ENCODE peak calls at places on chromosomes 3 and 15, in seven cellular contexts. One of them, this sample, is unnamed.

GRCh38 chr3:72100062-72100511 is 315.1 kb upstream of the PROK2 start:
- DNase-seq in GM12878: no peak
- DNase-seq in SK-N-SH: peak
- DNase-seq in HepG2: no peak
- DNase-seq in H1: no peak
- DNase-seq in HCT116: no peak
- DNase-seq in K562: no peak
- DNase-seq in this sample: no peak

GRCh38 chr15:96160269-96160668 is 170.2 kb upstream of the NR2F2 start:
- DNase-seq in H1: no peak
- DNase-seq in HCT116: no peak
- DNase-seq in SK-N-SH: no peak
- DNase-seq in HepG2: no peak
- DNase-seq in GM12878: no peak
- DNase-seq in K562: no peak
- DNase-seq in this sample: peak

GRCh38 chr3:61727435-61727834 is 166.1 kb downstream of the PTPRG start:
- DNase-seq in K562: no peak
- DNase-seq in SK-N-SH: no peak
- DNase-seq in HCT116: no peak
- DNase-seq in HepG2: no peak
- DNase-seq in GM12878: no peak
- DNase-seq in H1: no peak
- DNase-seq in this sample: no peak

GRCh38 chr3:22474706-22475470 is 723.9 kb upstream of the ZNF385D start:
- DNase-seq in HCT116: no peak
- DNase-seq in GM12878: no peak
- DNase-seq in HepG2: no peak
- DNase-seq in H1: no peak
- DNase-seq in SK-N-SH: no peak
- DNase-seq in K562: no peak
- DNase-seq in this sample: no peak

GRCh38 chr15:59105839-59106238 is 893 bp downstream of the CCNB2 start:
- DNase-seq in HCT116: no peak
- DNase-seq in GM12878: no peak
- DNase-seq in HepG2: no peak
- DNase-seq in K562: peak
- DNase-seq in H1: no peak
- DNase-seq in SK-N-SH: peak
- DNase-seq in this sample: no peak

GRCh38 chr3:158912621-158913020 is 110.8 kb downstream of the MFSD1 start:
- DNase-seq in H1: no peak
- DNase-seq in K562: no peak
- DNase-seq in GM12878: no peak
- DNase-seq in HCT116: no peak
- DNase-seq in SK-N-SH: no peak
- DNase-seq in HepG2: no peak
- DNase-seq in this sample: no peak

GRCh38 chr3:56196700-56197099 is 271.6 kb downstream of the ERC2 start:
- DNase-seq in K562: no peak
- DNase-seq in H1: no peak
- DNase-seq in SK-N-SH: no peak
- DNase-seq in GM12878: no peak
- DNase-seq in HCT116: no peak
- DNase-seq in HepG2: no peak
- DNase-seq in this sample: no peak

GRCh38 chr3:185739264-185739701 is 85.6 kb downstream of the IGF2BP2 start:
- DNase-seq in HepG2: no peak
- DNase-seq in H1: no peak
- DNase-seq in SK-N-SH: no peak
- DNase-seq in GM12878: no peak
- DNase-seq in HCT116: no peak
- DNase-seq in K562: no peak
- DNase-seq in this sample: no peak

GRCh38 chr3:41569632-41570338 is 370.5 kb downstream of the CTNNB1 start:
- DNase-seq in K562: no peak
- DNase-seq in GM12878: no peak
- DNase-seq in HepG2: no peak
- DNase-seq in H1: no peak
- DNase-seq in HCT116: peak
- DNase-seq in SK-N-SH: no peak
- DNase-seq in this sample: no peak

GRCh38 chr3:195204360-195205166 is 66.4 kb downstream of the XXYLT1 start:
- DNase-seq in K562: no peak
- DNase-seq in SK-N-SH: peak
- DNase-seq in HCT116: no peak
- DNase-seq in HepG2: no peak
- DNase-seq in H1: no peak
- DNase-seq in GM12878: peak
- DNase-seq in this sample: peak

GRCh38 chr3:58874795-58875194 is 175.0 kb downstream of the CFAP20DC start:
- DNase-seq in SK-N-SH: no peak
- DNase-seq in H1: no peak
- DNase-seq in K562: no peak
- DNase-seq in GM12878: peak
- DNase-seq in HepG2: no peak
- DNase-seq in HCT116: peak
- DNase-seq in this sample: no peak

GRCh38 chr3:14483286-14483685 is 56.9 kb downstream of the GRIP2 start:
- DNase-seq in GM12878: no peak
- DNase-seq in K562: no peak
- DNase-seq in HCT116: no peak
- DNase-seq in HepG2: no peak
- DNase-seq in H1: no peak
- DNase-seq in SK-N-SH: no peak
- DNase-seq in this sample: no peak

GRCh38 chr3:37074178-37074577 is 80.9 kb downstream of the MLH1 start:
- DNase-seq in SK-N-SH: no peak
- DNase-seq in GM12878: no peak
- DNase-seq in HCT116: no peak
- DNase-seq in HepG2: no peak
- DNase-seq in H1: no peak
- DNase-seq in K562: no peak
- DNase-seq in this sample: no peak

GRCh38 chr3:153029350-153029749 is 132.7 kb upstream of the RAP2B start:
- DNase-seq in H1: no peak
- DNase-seq in HepG2: no peak
- DNase-seq in HCT116: no peak
- DNase-seq in K562: peak
- DNase-seq in SK-N-SH: no peak
- DNase-seq in GM12878: no peak
- DNase-seq in this sample: peak

GRCh38 chr3:172246107-172246870 is 202.0 kb downstream of the GHSR start:
- DNase-seq in K562: no peak
- DNase-seq in GM12878: no peak
- DNase-seq in H1: no peak
- DNase-seq in SK-N-SH: peak
- DNase-seq in HepG2: no peak
- DNase-seq in HCT116: no peak
- DNase-seq in this sample: peak

GRCh38 chr3:149367021-149367840 is 10.2 kb downstream of the TM4SF1 start:
- DNase-seq in HCT116: peak
- DNase-seq in SK-N-SH: no peak
- DNase-seq in HepG2: peak
- DNase-seq in GM12878: no peak
- DNase-seq in K562: no peak
- DNase-seq in H1: no peak
- DNase-seq in this sample: peak

GRCh38 chr15:43544266-43544665 is 26.9 kb downstream of the MAP1A start:
- DNase-seq in K562: no peak
- DNase-seq in GM12878: no peak
- DNase-seq in HCT116: no peak
- DNase-seq in HepG2: no peak
- DNase-seq in H1: no peak
- DNase-seq in SK-N-SH: no peak
- DNase-seq in this sample: no peak

GRCh38 chr15:67838789-67839332 is 984 bp downstream of the RNU6-1 start:
- DNase-seq in H1: no peak
- DNase-seq in GM12878: no peak
- DNase-seq in HCT116: no peak
- DNase-seq in HepG2: peak
- DNase-seq in SK-N-SH: peak
- DNase-seq in K562: no peak
- DNase-seq in this sample: no peak

GRCh38 chr3:42666577-42666998 is 13.1 kb downstream of the ZBTB47 start:
- DNase-seq in K562: no peak
- DNase-seq in HepG2: no peak
- DNase-seq in GM12878: no peak
- DNase-seq in H1: no peak
- DNase-seq in SK-N-SH: peak
- DNase-seq in HCT116: no peak
- DNase-seq in this sample: no peak

GRCh38 chr3:17089314-17089700 is 204.6 kb downstream of the PLCL2 start:
- DNase-seq in K562: no peak
- DNase-seq in HCT116: no peak
- DNase-seq in SK-N-SH: no peak
- DNase-seq in H1: no peak
- DNase-seq in GM12878: no peak
- DNase-seq in HepG2: no peak
- DNase-seq in this sample: no peak

GRCh38 chr3:6965881-6966280 is 105.0 kb downstream of the GRM7 start:
- DNase-seq in SK-N-SH: no peak
- DNase-seq in HCT116: no peak
- DNase-seq in GM12878: no peak
- DNase-seq in H1: no peak
- DNase-seq in K562: no peak
- DNase-seq in HepG2: no peak
- DNase-seq in this sample: no peak

GRCh38 chr3:6962796-6963195 is 101.9 kb downstream of the GRM7 start:
- DNase-seq in K562: no peak
- DNase-seq in SK-N-SH: no peak
- DNase-seq in H1: no peak
- DNase-seq in GM12878: no peak
- DNase-seq in HepG2: no peak
- DNase-seq in HCT116: no peak
- DNase-seq in this sample: no peak
- H3K4me2 ChIP-seq in K562: no peak
- H3K4me2 ChIP-seq in SK-N-SH: no peak
- H3K4me2 ChIP-seq in H1: no peak
- H3K4me2 ChIP-seq in GM12878: no peak
- H3K4me2 ChIP-seq in HepG2: no peak
- H3K4me2 ChIP-seq in HCT116: no peak
- H3K4me2 ChIP-seq in this sample: no peak

GRCh38 chr3:121748638-121749275 is 784 bp downstream of the GOLGB1 start:
- DNase-seq in HepG2: peak
- DNase-seq in K562: no peak
- DNase-seq in H1: no peak
- DNase-seq in GM12878: no peak
- DNase-seq in SK-N-SH: no peak
- DNase-seq in HCT116: no peak
- DNase-seq in this sample: no peak
- TF ChIP-seq MAX in HepG2: no peak
- TF ChIP-seq MAX in K562: no peak
- TF ChIP-seq MAX in H1: no peak
- TF ChIP-seq MAX in GM12878: no peak
- TF ChIP-seq MAX in SK-N-SH: peak
- TF ChIP-seq MAX in HCT116: no peak
- TF ChIP-seq MAX in this sample: no peak

GRCh38 chr3:9172851-9173320 is 76.6 kb downstream of the SRGAP3 start:
- DNase-seq in HCT116: no peak
- DNase-seq in HepG2: peak
- DNase-seq in GM12878: no peak
- DNase-seq in H1: no peak
- DNase-seq in K562: no peak
- DNase-seq in SK-N-SH: peak
- DNase-seq in this sample: no peak
- TF ChIP-seq POLR2AphosphoS5 in HCT116: no peak
- TF ChIP-seq POLR2AphosphoS5 in HepG2: no peak
- TF ChIP-seq POLR2AphosphoS5 in GM12878: no peak
- TF ChIP-seq POLR2AphosphoS5 in H1: no peak
- TF ChIP-seq POLR2AphosphoS5 in K562: no peak
- TF ChIP-seq POLR2AphosphoS5 in SK-N-SH: no peak
- TF ChIP-seq POLR2AphosphoS5 in this sample: no peak

GRCh38 chr15:61978225-61978624 is 82.0 kb downstream of the VPS13C start:
- DNase-seq in HCT116: no peak
- DNase-seq in K562: no peak
- DNase-seq in HepG2: no peak
- DNase-seq in H1: no peak
- DNase-seq in SK-N-SH: no peak
- DNase-seq in GM12878: no peak
- DNase-seq in this sample: no peak

GRCh38 chr15:61987824-61988223 is 72.4 kb downstream of the VPS13C start:
- DNase-seq in GM12878: no peak
- DNase-seq in K562: no peak
- DNase-seq in SK-N-SH: no peak
- DNase-seq in H1: no peak
- DNase-seq in HepG2: no peak
- DNase-seq in HCT116: no peak
- DNase-seq in this sample: no peak

GRCh38 chr15:61983087-61983486 is 77.2 kb downstream of the VPS13C start:
- DNase-seq in K562: no peak
- DNase-seq in GM12878: no peak
- DNase-seq in SK-N-SH: no peak
- DNase-seq in HCT116: no peak
- DNase-seq in H1: no peak
- DNase-seq in HepG2: no peak
- DNase-seq in this sample: no peak
- H3K4me2 ChIP-seq in K562: no peak
- H3K4me2 ChIP-seq in GM12878: no peak
- H3K4me2 ChIP-seq in SK-N-SH: no peak
- H3K4me2 ChIP-seq in HCT116: no peak
- H3K4me2 ChIP-seq in H1: no peak
- H3K4me2 ChIP-seq in HepG2: no peak
- H3K4me2 ChIP-seq in this sample: no peak

This sample was measured in endothelial cell of umbilical vein.